ENCODE peak calls at places on chromosomes 16 and 17, in six cellular contexts. I, F, K, P, Y and O are unnamed samples.
A peak's percentile ranks its signal among the peaks of the same experiment; 100 is the strongest.

GRCh38 chr17:45364531-45365390 is 47.9 kb upstream of the MAP3K14 start:
- DNase-seq in I (no peak), F (peak; percentile 60), K (no peak), P (peak; percentile 61), Y (no peak), O (no peak)

GRCh38 chr16:8567355-8568230 is 22.7 kb downstream of the TMEM114 start:
- DNase-seq in I (peak; percentile 64), F (peak; percentile 86), K (peak; percentile 80), P (peak; percentile 86), Y (peak; percentile 94), O (peak; percentile 88)

GRCh38 chr17:39591958-39592954 is 15.5 kb downstream of the NEUROD2 start:
- DNase-seq in I (no peak), F (no peak), K (peak; percentile 41), P (no peak), Y (peak; percentile 13), O (peak; percentile 61)

GRCh38 chr16:80384862-80385261 is 155.9 kb upstream of the DYNLRB2 start:
- DNase-seq in I (no peak), F (no peak), K (no peak), P (no peak), Y (no peak), O (no peak)

GRCh38 chr17:57256708-57257112 is 387 bp downstream of the MSI2 start:
- DNase-seq in I (peak; percentile 28), F (no peak), K (peak; percentile 34), P (peak; percentile 64), Y (no peak), O (peak; percentile 22)

GRCh38 chr17:15882058-15882720 is 62.7 kb upstream of the ADORA2B start:
- DNase-seq in I (no peak), F (no peak), K (no peak), P (no peak), Y (no peak), O (no peak)

GRCh38 chr17:38439436-38439835 is 11.2 kb downstream of the ARHGAP23 start:
- DNase-seq in I (no peak), F (no peak), K (no peak), P (no peak), Y (no peak), O (no peak)

GRCh38 chr17:45168991-45169752 is 7.5 kb downstream of the HEXIM2 start:
- DNase-seq in I (no peak), F (no peak), K (no peak), P (no peak), Y (no peak), O (no peak)

GRCh38 chr17:36590082-36590481 is 1.6 kb upstream of the DHRS11 start:
- DNase-seq in I (no peak), F (no peak), K (no peak), P (no peak), Y (no peak), O (peak; percentile 88)

GRCh38 chr17:60817187-60817586 is 139.5 kb downstream of the BCAS3 start:
- DNase-seq in I (no peak), F (no peak), K (no peak), P (no peak), Y (no peak), O (peak; percentile 87)

GRCh38 chr16:17830651-17831050 is 359.9 kb upstream of the XYLT1 start:
- DNase-seq in I (no peak), F (no peak), K (no peak), P (no peak), Y (no peak), O (peak; percentile 40)

GRCh38 chr17:27995554-27995953 is 46.9 kb upstream of the NLK start:
- DNase-seq in I (no peak), F (no peak), K (no peak), P (no peak), Y (no peak), O (no peak)

DNA sequence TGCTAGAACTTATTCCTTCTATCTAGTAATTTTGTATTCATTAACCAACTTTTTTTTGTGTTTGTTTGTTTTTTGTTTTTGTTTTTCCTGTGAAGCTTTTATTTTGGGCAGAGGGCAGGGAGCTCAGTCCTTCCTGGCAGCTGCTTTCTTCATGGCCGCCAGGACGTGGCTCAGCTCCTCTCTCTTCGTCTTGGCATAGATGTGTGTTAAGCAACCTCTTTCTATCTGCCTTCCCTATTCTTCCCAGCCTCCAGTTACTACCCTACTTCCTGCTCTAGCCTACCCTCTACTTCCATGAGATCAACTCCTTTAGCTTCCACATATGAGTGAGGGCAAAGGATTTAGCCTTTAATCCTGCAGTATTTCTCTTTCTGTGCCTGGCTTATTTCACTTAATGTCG is 8.2 kb upstream of the BRD7 start:
- DNase-seq in I (no peak), F (no peak), K (no peak), P (no peak), Y (no peak), O (peak; percentile 21)
- H3K4me3 ChIP-seq in I (no peak overlapping the region), F (no peak overlapping the region), K (no peak overlapping the region), P (no peak overlapping the region), Y (no peak overlapping the region), O (no peak overlapping the region)

GRCh38 chr17:43363926-43364285 is 34.9 kb upstream of the ARL4D start:
- DNase-seq in I (no peak), F (no peak), K (no peak), P (peak; percentile 60), Y (no peak), O (no peak)

GRCh38 chr17:43367588-43368242 is 31.1 kb upstream of the ARL4D start:
- DNase-seq in I (no peak), F (no peak), K (no peak), P (peak; percentile 66), Y (peak; percentile 96), O (peak; percentile 96)

GRCh38 chr17:43366809-43367587 is 31.8 kb upstream of the ARL4D start:
- DNase-seq in I (no peak), F (no peak), K (no peak), P (peak; percentile 72), Y (no peak), O (peak; percentile 52)

GRCh38 chr17:43363181-43363925 is 35.4 kb upstream of the ARL4D start:
- DNase-seq in I (no peak), F (no peak), K (no peak), P (peak; percentile 62), Y (no peak), O (no peak)

DNA sequence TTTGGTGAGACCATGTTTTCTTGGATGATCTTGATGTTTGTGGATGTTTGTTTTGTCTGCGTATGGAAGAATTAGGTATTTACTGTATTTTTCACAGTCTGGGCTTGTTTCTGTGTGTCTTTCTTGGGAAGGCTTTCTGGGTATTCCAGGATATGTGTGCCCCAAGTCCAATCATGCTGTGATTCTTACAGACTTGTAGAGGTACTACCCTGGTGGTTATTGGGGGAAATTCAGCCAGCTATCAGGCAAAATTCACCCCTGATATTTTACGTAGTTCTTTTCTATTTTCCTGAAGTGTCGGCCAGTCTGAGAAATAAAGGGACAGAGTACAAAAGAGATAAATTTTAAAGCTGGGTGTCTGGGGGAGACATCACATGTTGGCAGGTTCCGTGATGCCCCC is 33.4 kb upstream of the ARL4D start:
- DNase-seq in I (no peak), F (no peak), K (no peak), P (no peak), Y (no peak), O (no peak)
- H3K4me3 ChIP-seq in I (no peak overlapping the region), F (no peak overlapping the region), K (no peak overlapping the region), P (no peak overlapping the region), Y (no peak overlapping the region), O (no peak overlapping the region)

DNA sequence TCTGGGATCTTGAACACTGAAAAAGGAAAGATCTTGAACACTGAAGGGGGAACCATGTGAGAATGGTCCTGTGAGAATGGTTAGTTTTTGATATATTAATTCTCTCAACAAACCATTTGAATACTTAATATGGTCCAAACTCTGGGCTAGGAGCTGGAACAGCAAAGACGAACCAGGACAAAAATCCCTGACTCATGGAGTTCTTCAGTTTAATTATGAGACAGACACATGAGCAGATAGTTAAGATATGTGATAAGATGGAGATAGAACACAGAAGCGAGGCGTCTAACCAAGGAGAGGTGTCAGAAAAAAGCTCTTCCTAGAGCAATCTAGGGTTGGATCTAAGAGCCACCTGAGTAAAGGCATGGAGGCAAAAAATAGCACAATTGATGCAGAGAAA is 1.6 kb downstream of the CKLF start:
- DNase-seq in I (no peak), F (no peak), K (no peak), P (no peak), Y (no peak), O (no peak)
- H3K4me3 ChIP-seq in I (no peak overlapping the region), F (peak overlapping the region; percentile 73), K (no peak overlapping the region), P (no peak overlapping the region), Y (no peak overlapping the region), O (no peak overlapping the region)

GRCh38 chr16:4833584-4833983 is 13.5 kb downstream of the GLYR1 start:
- DNase-seq in I (no peak), F (no peak), K (no peak), P (no peak), Y (no peak), O (no peak)

GRCh38 chr16:4836727-4837126 is 10.4 kb downstream of the GLYR1 start:
- DNase-seq in I (no peak), F (no peak), K (no peak), P (no peak), Y (no peak), O (no peak)

GRCh38 chr16:4840984-4841383 is 6.1 kb downstream of the GLYR1 start:
- DNase-seq in I (no peak), F (no peak), K (no peak), P (no peak), Y (no peak), O (no peak)

GRCh38 chr16:4839942-4840341 is 7.1 kb downstream of the GLYR1 start:
- DNase-seq in I (no peak), F (no peak), K (no peak), P (no peak), Y (no peak), O (no peak)

DNA sequence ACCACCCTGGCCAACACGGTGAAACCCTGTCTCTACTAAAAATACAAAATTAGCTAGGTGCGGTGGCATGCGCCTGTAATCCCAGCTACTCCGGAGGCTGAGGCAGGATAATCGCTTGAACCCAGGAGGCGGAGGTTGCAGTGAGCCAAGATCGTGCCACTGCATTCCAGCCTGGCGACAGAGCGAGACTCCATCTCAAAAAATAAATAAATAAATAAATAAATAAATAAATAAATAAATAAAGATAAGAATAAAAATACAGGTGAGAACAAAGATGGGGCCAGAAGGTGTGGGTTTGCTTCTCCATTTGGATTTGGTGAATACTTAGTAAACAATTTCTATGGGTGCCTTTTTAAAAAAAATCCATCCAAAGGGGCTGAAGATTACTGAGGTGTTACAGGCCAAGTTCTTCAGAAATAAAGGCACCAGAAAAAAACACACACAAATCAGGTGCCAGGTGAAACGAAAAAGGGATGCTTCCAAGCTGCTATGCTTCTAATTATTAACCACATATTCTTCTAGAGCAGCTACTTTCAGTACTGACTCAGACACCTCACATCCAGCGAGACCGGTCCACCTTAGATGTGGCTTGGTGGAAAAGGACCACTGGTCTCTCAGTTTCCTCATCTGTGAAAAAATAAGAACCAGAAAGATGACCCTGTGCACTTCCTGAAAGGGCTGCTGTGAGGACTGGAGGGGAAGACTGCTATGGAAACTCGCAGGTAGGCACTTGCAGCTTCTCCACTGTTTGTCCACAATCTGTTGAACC is 9.2 kb downstream of the GLYR1 start:
- DNase-seq in I (no peak), F (no peak), K (no peak), P (no peak), Y (no peak), O (no peak)
- H3K4me3 ChIP-seq in I (no peak overlapping the region), F (no peak overlapping the region), K (no peak overlapping the region), P (no peak overlapping the region), Y (no peak overlapping the region), O (no peak overlapping the region)